ENCODE peak calls at places on chromosome 21, in ten cellular contexts. N is left ventricle myocardium inferior; X is upper lobe of right lung; T is MG63; K is body of pancreas; Z is CD8-positive, alpha-beta T cell; E is spleen; J is T-helper 17 cell; L is uterus; G is aorta. M is an unnamed sample.

GRCh38 chr21:46046471-46046870 is 51.4 kb upstream of the COL6A2 start:
- DNase-seq in N (no peak), X (no peak), T (no peak), K (no peak), Z (no peak), E (no peak), J (no peak), L (no peak), G (no peak), M (no peak)

GRCh38 chr21:43851593-43851992 is 13.4 kb upstream of the AGPAT3 start:
- DNase-seq in N (no peak), X (no peak), T (no peak), K (no peak), Z (no peak), E (peak; percentile 39), J (no peak), L (no peak), G (no peak), M (no peak)

GRCh38 chr21:19981938-19982337 is 1016.3 kb upstream of the NCAM2 start:
- DNase-seq in N (no peak), X (no peak), T (no peak), K (no peak), Z (no peak), E (no peak), J (no peak), L (no peak), G (no peak), M (no peak)

GRCh38 chr21:23936224-23936623 is 1671.1 kb downstream of the MRPL39 start:
- DNase-seq in N (no peak), X (no peak), T (peak; percentile 9), K (no peak), Z (no peak), E (no peak), J (no peak), L (no peak), G (no peak), M (peak; percentile 11)

GRCh38 chr21:15744926-15745325 is 15.1 kb downstream of the USP25 start:
- DNase-seq in N (no peak), X (no peak), T (no peak), K (no peak), Z (no peak), E (no peak), J (no peak), L (no peak), G (no peak), M (no peak)

GRCh38 chr21:36381841-36382589 is 3.2 kb upstream of the CHAF1B start:
- DNase-seq in N (no peak), X (no peak), T (no peak), K (no peak), Z (no peak), E (no peak), J (no peak), L (no peak), G (no peak), M (no peak)

GRCh38 chr21:45161039-45161945 is 86.9 kb downstream of the ADARB1 start:
- DNase-seq in N (no peak), X (no peak), T (no peak), K (no peak), Z (no peak), E (no peak), J (no peak), L (no peak), G (no peak), M (peak; percentile 88)

GRCh38 chr21:42925114-42925907 is at the start of gene ERVH48-1:
- DNase-seq in N (no peak), X (no peak), T (no peak), K (no peak), Z (no peak), E (peak; percentile 41), J (no peak), L (no peak), G (peak; percentile 42), M (no peak)

GRCh38 chr21:38831526-38832467 is 26.1 kb downstream of the ETS2 start:
- DNase-seq in N (peak; percentile 48), X (no peak), T (peak; percentile 76), K (peak; percentile 70), Z (no peak), E (no peak), J (no peak), L (peak; percentile 83), G (peak; percentile 80), M (no peak)

GRCh38 chr21:46154955-46155513 is 345 bp downstream of the FTCD start:
- DNase-seq in N (no peak), X (peak; percentile 59), T (no peak), K (peak; percentile 5), Z (no peak), E (no peak), J (no peak), L (no peak), G (peak; percentile 45), M (no peak)

GRCh38 chr21:42097860-42098259 is 26.7 kb downstream of the UMODL1 start:
- DNase-seq in N (no peak), X (no peak), T (peak; percentile 95), K (peak; percentile 38), Z (no peak), E (peak; percentile 64), J (no peak), L (no peak), G (peak; percentile 89), M (no peak)

GRCh38 chr21:38562182-38562581 is 63.9 kb upstream of the ERG start:
- DNase-seq in N (no peak), X (no peak), T (no peak), K (no peak), Z (no peak), E (no peak), J (no peak), L (no peak), G (no peak), M (no peak)

GRCh38 chr21:14064296-14064645 is 146.5 kb downstream of the LIPI start:
- DNase-seq in N (no peak), X (no peak), T (no peak), K (no peak), Z (no peak), E (no peak), J (no peak), L (no peak), G (no peak), M (no peak)

GRCh38 chr21:37273911-37274690 is 7.0 kb upstream of the VPS26C start:
- DNase-seq in N (no peak), X (no peak), T (no peak), K (no peak), Z (no peak), E (no peak), J (no peak), L (no peak), G (no peak), M (no peak)

GRCh38 chr21:22351076-22351475 is 1352.9 kb downstream of the NCAM2 start:
- DNase-seq in N (no peak), X (no peak), T (no peak), K (no peak), Z (no peak), E (no peak), J (no peak), L (no peak), G (no peak), M (no peak)

GRCh38 chr21:27269646-27270045 is 302.8 kb upstream of the ADAMTS5 start:
- DNase-seq in N (no peak), X (no peak), T (peak; percentile 38), K (no peak), Z (no peak), E (no peak), J (no peak), L (no peak), G (no peak), M (no peak)

GRCh38 chr21:27260728-27261127 is 293.8 kb upstream of the ADAMTS5 start:
- DNase-seq in N (no peak), X (no peak), T (no peak), K (no peak), Z (no peak), E (no peak), J (no peak), L (no peak), G (no peak), M (no peak)

GRCh38 chr21:27268290-27268689 is 301.4 kb upstream of the ADAMTS5 start:
- DNase-seq in N (no peak), X (no peak), T (no peak), K (no peak), Z (no peak), E (no peak), J (no peak), L (no peak), G (no peak), M (no peak)

GRCh38 chr21:27261676-27262075 is 294.8 kb upstream of the ADAMTS5 start:
- DNase-seq in N (no peak), X (no peak), T (no peak), K (no peak), Z (no peak), E (no peak), J (no peak), L (no peak), G (no peak), M (no peak)

GRCh38 chr21:27265492-27265891 is 298.6 kb upstream of the ADAMTS5 start:
- DNase-seq in N (no peak), X (no peak), T (no peak), K (no peak), Z (no peak), E (no peak), J (no peak), L (no peak), G (no peak), M (no peak)
- H3K9me3 ChIP-seq in N (peaks cover 8% of the 10 kb centered on the region), X (no peaks in the 10 kb centered on the region), T (no peaks in the 10 kb centered on the region), K (no peaks in the 10 kb centered on the region), Z (no peaks in the 10 kb centered on the region), E (no peaks in the 10 kb centered on the region), J (no peaks in the 10 kb centered on the region), L (no peaks in the 10 kb centered on the region), G (no peaks in the 10 kb centered on the region), M (no peaks in the 10 kb centered on the region)

GRCh38 chr21:40881767-40882166 is 34.8 kb upstream of the DSCAM start:
- DNase-seq in N (no peak), X (no peak), T (no peak), K (no peak), Z (no peak), E (no peak), J (no peak), L (no peak), G (no peak), M (no peak)
- H3K9me3 ChIP-seq in N (no peaks in the 10 kb centered on the region), X (no peaks in the 10 kb centered on the region), T (no peaks in the 10 kb centered on the region), K (no peaks in the 10 kb centered on the region), Z (no peaks in the 10 kb centered on the region), E (no peaks in the 10 kb centered on the region), J (no peaks in the 10 kb centered on the region), L (no peaks in the 10 kb centered on the region), G (peaks cover 5% of the 10 kb centered on the region), M (no peaks in the 10 kb centered on the region)

GRCh38 chr21:16768096-16768495 is 744.7 kb upstream of the CXADR start:
- DNase-seq in N (no peak), X (no peak), T (no peak), K (no peak), Z (no peak), E (no peak), J (no peak), L (no peak), G (no peak), M (peak; percentile 56)
- H3K9me3 ChIP-seq in N (peaks cover 8% of the 10 kb centered on the region), X (no peaks in the 10 kb centered on the region), T (no peaks in the 10 kb centered on the region), K (no peaks in the 10 kb centered on the region), Z (no peaks in the 10 kb centered on the region), E (no peaks in the 10 kb centered on the region), J (no peaks in the 10 kb centered on the region), L (no peaks in the 10 kb centered on the region), G (no peaks in the 10 kb centered on the region), M (peaks cover 4% of the 10 kb centered on the region)

DNA sequence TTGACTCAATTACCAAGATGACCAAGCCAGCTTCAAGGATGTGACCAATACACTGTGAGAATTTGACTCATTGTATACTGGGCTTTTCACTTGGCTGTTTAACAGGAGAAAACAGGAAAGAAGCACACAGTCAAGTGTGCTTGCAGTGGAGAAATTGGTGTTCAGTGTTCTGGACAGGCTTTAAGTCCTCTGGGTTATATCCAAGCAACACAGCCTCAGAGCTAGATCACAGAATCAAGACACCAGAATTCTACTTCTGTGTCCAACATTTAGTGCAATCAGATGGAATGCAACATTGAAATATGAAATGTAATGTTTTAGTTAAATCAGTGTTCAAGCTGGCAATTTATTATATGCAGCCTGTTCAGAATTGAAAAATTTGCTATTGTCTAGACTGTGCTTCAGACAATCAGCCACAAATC is 694.4 kb downstream of the LTN1 start:
- DNase-seq in N (no peak), X (no peak), T (peak; percentile 34), K (no peak), Z (no peak), E (no peak), J (no peak), L (no peak), G (no peak), M (no peak)
- H3K9me3 ChIP-seq in N (no peaks in the 10 kb centered on the region), X (no peaks in the 10 kb centered on the region), T (peaks cover 10% of the 10 kb centered on the region), K (no peaks in the 10 kb centered on the region), Z (no peaks in the 10 kb centered on the region), E (no peaks in the 10 kb centered on the region), J (no peaks in the 10 kb centered on the region), L (no peaks in the 10 kb centered on the region), G (no peaks in the 10 kb centered on the region), M (no peaks in the 10 kb centered on the region)

M was measured in SJCRH30.